ENCODE peak calls at places on chromosome 7, in eight cellular contexts. W, M, S, U, D, Z, C and G are unnamed samples.
A peak's percentile ranks its signal among the peaks of the same experiment; 100 is the strongest.

GRCh38 chr7:7761974-7762769 is 43.8 kb upstream of the RPA3 start:
- DNase-seq in U (peak; percentile 78), W (no peak), C (peak; percentile 33), M (no peak), D (peak; percentile 53), Z (peak; percentile 29), S (no peak), G (no peak)

GRCh38 chr7:42511027-42511426 is 274.0 kb upstream of the GLI3 start:
- DNase-seq in S (no peak), M (no peak), C (no peak), Z (no peak), W (no peak), U (peak; percentile 16), D (peak; percentile 51), G (no peak)

GRCh38 chr7:5237286-5237685 is 45.5 kb upstream of the SLC29A4 start:
- DNase-seq in S (no peak), D (peak; percentile 52), Z (no peak), W (no peak), C (no peak), U (peak; percentile 64), M (no peak), G (no peak)

GRCh38 chr7:6646380-6646950 is 9.3 kb downstream of the ZNF316 start:
- DNase-seq in D (no peak), M (no peak), U (no peak), C (no peak), S (no peak), Z (no peak), W (no peak), G (no peak)

GRCh38 chr7:36153571-36154097 is 580 bp downstream of the EEPD1 start:
- DNase-seq in U (no peak), S (no peak), W (no peak), Z (peak; percentile 18), M (no peak), D (no peak), C (no peak), G (no peak)

GRCh38 chr7:47322731-47323130 is 259.2 kb downstream of the TNS3 start:
- DNase-seq in D (no peak), Z (no peak), U (no peak), M (no peak), W (no peak), S (no peak), C (no peak), G (no peak)

GRCh38 chr7:2641406-2642393 is 9.9 kb downstream of the TTYH3 start:
- DNase-seq in W (peak; percentile 64), U (peak; percentile 96), M (no peak), D (peak; percentile 99), Z (peak; percentile 80), C (peak; percentile 89), S (peak; percentile 97), G (no peak)

GRCh38 chr7:114269714-114270113 is 144.9 kb upstream of the FOXP2 start:
- DNase-seq in C (no peak), D (no peak), S (no peak), Z (no peak), M (no peak), U (no peak), W (no peak), G (no peak)

GRCh38 chr7:104548861-104549260 is 220.5 kb downstream of the LHFPL3 start:
- DNase-seq in C (no peak), W (no peak), S (no peak), D (no peak), M (no peak), U (no peak), Z (no peak), G (no peak)

GRCh38 chr7:134777470-134777869 is 2.0 kb upstream of the CALD1 start:
- DNase-seq in S (no peak), M (no peak), Z (no peak), D (no peak), C (no peak), W (no peak), U (no peak), G (no peak)

GRCh38 chr7:42091461-42092229 is 145.4 kb downstream of the GLI3 start:
- DNase-seq in S (no peak), U (peak; percentile 57), Z (no peak), C (no peak), D (no peak), M (no peak), W (no peak), G (no peak)

GRCh38 chr7:121994625-121995410 is 121.9 kb downstream of the PTPRZ1 start:
- DNase-seq in M (peak; percentile 46), S (peak; percentile 82), U (peak; percentile 93), C (peak; percentile 76), Z (peak; percentile 45), W (peak; percentile 67), D (peak; percentile 81), G (peak; percentile 63)

GRCh38 chr7:11540271-11540761 is 291.7 kb downstream of the THSD7A start:
- DNase-seq in D (peak; percentile 6), W (no peak), M (no peak), Z (no peak), C (no peak), U (peak; percentile 77), S (no peak), G (no peak)

GRCh38 chr7:91043181-91043580 is 221.1 kb upstream of the FZD1 start:
- DNase-seq in M (no peak), W (no peak), U (no peak), D (no peak), S (no peak), C (no peak), Z (no peak), G (no peak)

GRCh38 chr7:138645284-138645683 is 55.9 kb downstream of the SVOPL start:
- DNase-seq in W (no peak), Z (no peak), D (no peak), S (no peak), C (no peak), U (no peak), M (no peak), G (no peak)

GRCh38 chr7:107810626-107811025 is 7.6 kb upstream of the SLC26A3 start:
- DNase-seq in Z (no peak), S (no peak), W (no peak), M (no peak), U (no peak), D (no peak), C (no peak), G (no peak)

GRCh38 chr7:1555813-1556540 is at the start of gene TMEM184A:
- DNase-seq in U (no peak), Z (peak; percentile 76), D (no peak), M (peak; percentile 98), C (no peak), W (peak; percentile 74), S (no peak), G (no peak)

GRCh38 chr7:73774923-73775322 is 4.9 kb upstream of the CLDN3 start:
- DNase-seq in D (peak; percentile 19), S (no peak), M (no peak), U (peak; percentile 27), W (no peak), C (no peak), Z (no peak), G (no peak)

GRCh38 chr7:84216477-84216876 is 21.9 kb upstream of the SEMA3A start:
- DNase-seq in S (no peak), U (no peak), Z (no peak), C (no peak), D (peak; percentile 30), W (no peak), M (no peak), G (no peak)
- TF ChIP-seq CTCF in S (no peak), U (no peak), Z (no peak), C (no peak), D (no peak), W (no peak), M (no peak), G (no peak)

GRCh38 chr7:151339651-151340377 is 1.8 kb upstream of the NUB1 start:
- DNase-seq in Z (peak; percentile 71), M (no peak), U (no peak), D (no peak), W (no peak), C (no peak), S (no peak), G (no peak)
- TF ChIP-seq CTCF in Z (no peak), M (no peak), U (no peak), D (no peak), W (no peak), C (no peak), S (no peak), G (no peak)

DNA sequence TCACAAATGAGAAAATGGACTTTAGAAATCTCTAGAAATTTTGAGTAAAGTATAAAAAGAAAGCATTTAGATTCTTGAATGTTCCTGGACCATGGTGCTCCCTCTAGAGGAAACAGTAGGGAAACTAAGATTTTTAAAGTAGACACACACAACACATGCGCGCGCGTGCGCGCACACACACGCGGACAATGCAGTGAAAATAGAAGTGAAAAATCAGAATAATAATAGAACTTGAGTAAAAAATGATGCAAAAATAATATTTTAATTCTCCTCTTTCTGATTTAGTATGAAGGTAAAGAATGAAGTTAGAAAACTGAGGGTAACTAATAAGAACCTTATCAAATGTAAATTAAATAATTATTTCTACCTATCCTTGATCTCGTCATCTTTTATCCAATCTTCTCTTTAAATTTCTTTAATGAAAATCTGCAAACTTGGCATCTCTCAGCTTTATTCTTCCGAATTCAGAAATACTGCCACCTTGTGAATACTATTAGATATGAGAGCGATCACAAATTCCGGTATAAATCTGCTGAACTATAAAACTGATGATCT is 117.0 kb upstream of the AMPH start:
- DNase-seq in U (peak; percentile 62), D (peak; percentile 27), Z (no peak), S (no peak), C (peak; percentile 18), M (no peak), W (no peak), G (no peak)
- TF ChIP-seq CTCF in U (peak; percentile 75), D (peak; percentile 52), Z (no peak), S (peak; percentile 29), C (peak; percentile 55), M (peak; percentile 64), W (peak; percentile 55), G (peak; percentile 56)

GRCh38 chr7:106177295-106177690 is 65.2 kb upstream of the SYPL1 start:
- DNase-seq in W (no peak), U (peak; percentile 36), D (no peak), M (no peak), C (no peak), S (no peak), Z (no peak), G (no peak)

GRCh38 chr7:106177738-106178592 is 65.9 kb upstream of the SYPL1 start:
- DNase-seq in Z (no peak), W (no peak), S (no peak), M (no peak), U (no peak), D (no peak), C (no peak), G (no peak)

GRCh38 chr7:106176414-106177294 is 64.5 kb upstream of the SYPL1 start:
- DNase-seq in Z (peak; percentile 71), U (peak; percentile 84), M (no peak), D (peak; percentile 66), C (peak; percentile 79), S (peak; percentile 55), W (peak; percentile 93), G (peak; percentile 86)

GRCh38 chr7:106179256-106179655 is 67.1 kb upstream of the SYPL1 start:
- DNase-seq in Z (no peak), W (no peak), D (no peak), S (no peak), U (no peak), M (no peak), C (no peak), G (no peak)

DNA sequence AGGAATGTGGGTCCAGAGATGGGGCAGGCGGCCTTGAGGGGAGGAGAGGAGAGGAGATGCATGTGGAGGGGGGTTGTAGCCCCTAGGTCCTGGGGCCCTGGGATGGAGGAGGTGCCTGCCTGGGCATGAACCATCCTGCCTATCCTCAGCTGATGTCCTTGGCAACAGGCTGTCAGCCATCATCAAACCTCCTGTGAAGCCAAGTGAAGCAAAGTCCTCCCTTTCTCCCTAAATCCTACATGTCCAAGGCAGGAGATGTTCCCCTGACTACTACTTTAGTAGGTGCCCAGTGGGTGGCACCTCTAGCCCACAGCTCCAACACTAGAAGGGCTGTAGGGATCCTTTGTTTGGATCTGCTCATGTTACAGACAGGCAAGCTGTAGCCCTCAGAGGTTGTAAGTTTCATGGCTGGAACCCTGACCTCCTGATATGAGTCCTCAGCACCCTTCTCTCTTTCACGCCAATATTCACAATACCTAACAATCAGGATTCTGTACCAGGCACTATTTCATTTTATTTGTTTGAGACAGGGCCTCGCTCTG is 66.6 kb upstream of the SYPL1 start:
- DNase-seq in Z (no peak), C (peak; percentile 39), W (no peak), D (peak; percentile 54), U (peak; percentile 81), M (peak; percentile 43), S (peak; percentile 39), G (no peak)
- TF ChIP-seq CTCF in Z (no peak), C (peak; percentile 57), W (no peak), D (peak; percentile 41), U (peak; percentile 65), M (peak; percentile 59), S (peak; percentile 44), G (no peak)